ENCODE peak calls at places on chromosomes 4 and X, in five cellular contexts. B is HCT116, X is GM12878, T is SK-N-SH, F is HepG2. U is an unnamed sample.

GRCh38 chr4:152992491-152992890 is 56.4 kb downstream of the FHDC1 start:
- DNase-seq in B (no peak), X (no peak), T (no peak), F (no peak), U (no peak)

GRCh38 chr4:73308286-73308685 is 49.7 kb upstream of the ANKRD17 start:
- DNase-seq in B (no peak), X (no peak), T (no peak), F (peak; percentile 24), U (no peak)

GRCh38 chr4:30920043-30920442 is 199.9 kb downstream of the PCDH7 start:
- DNase-seq in B (peak; percentile 73), X (no peak), T (no peak), F (no peak), U (no peak)

GRCh38 chr4:165779950-165780670 is 92.9 kb upstream of the TLL1 start:
- DNase-seq in B (no peak), X (no peak), T (no peak), F (no peak), U (no peak)

GRCh38 chr4:12545845-12546244 is 938.3 kb downstream of the RAB28 start:
- DNase-seq in B (no peak), X (no peak), T (no peak), F (no peak), U (no peak)

GRCh38 chrX:63475200-63475599 is 124.1 kb upstream of the SPIN4 start:
- DNase-seq in B (peak; percentile 1), X (no peak), T (no peak), F (no peak), U (peak; percentile 2)

GRCh38 chr4:5865896-5866599 is 26.8 kb downstream of the CRMP1 start:
- DNase-seq in B (no peak), X (no peak), T (no peak), F (no peak), U (no peak)

GRCh38 chr4:71211748-71212147 is 127.1 kb upstream of the SLC4A4 start:
- DNase-seq in B (no peak), X (no peak), T (no peak), F (no peak), U (no peak)

GRCh38 chrX:112837531-112837930 is 3.1 kb downstream of the AMOT start:
- DNase-seq in B (no peak), X (no peak), T (no peak), F (no peak), U (no peak)

GRCh38 chr4:153471691-153472080 is 5.5 kb downstream of the TMEM131L start:
- DNase-seq in B (no peak), X (no peak), T (no peak), F (no peak), U (no peak)

GRCh38 chr4:119729815-119730643 is 101.4 kb upstream of the PDE5A start:
- DNase-seq in B (peak; percentile 15), X (no peak), T (peak; percentile 28), F (peak; percentile 68), U (no peak)

GRCh38 chr4:150683775-150684350 is 101.9 kb downstream of the MAB21L2 start:
- DNase-seq in B (no peak), X (no peak), T (no peak), F (no peak), U (no peak)

GRCh38 chr4:107689912-107690587 is 30.0 kb downstream of the PAPSS1 start:
- DNase-seq in B (peak; percentile 60), X (no peak), T (no peak), F (peak; percentile 14), U (no peak)

GRCh38 chr4:186249785-186250739 is 15.9 kb upstream of the F11 start:
- DNase-seq in B (no peak), X (no peak), T (no peak), F (no peak), U (no peak)

DNA sequence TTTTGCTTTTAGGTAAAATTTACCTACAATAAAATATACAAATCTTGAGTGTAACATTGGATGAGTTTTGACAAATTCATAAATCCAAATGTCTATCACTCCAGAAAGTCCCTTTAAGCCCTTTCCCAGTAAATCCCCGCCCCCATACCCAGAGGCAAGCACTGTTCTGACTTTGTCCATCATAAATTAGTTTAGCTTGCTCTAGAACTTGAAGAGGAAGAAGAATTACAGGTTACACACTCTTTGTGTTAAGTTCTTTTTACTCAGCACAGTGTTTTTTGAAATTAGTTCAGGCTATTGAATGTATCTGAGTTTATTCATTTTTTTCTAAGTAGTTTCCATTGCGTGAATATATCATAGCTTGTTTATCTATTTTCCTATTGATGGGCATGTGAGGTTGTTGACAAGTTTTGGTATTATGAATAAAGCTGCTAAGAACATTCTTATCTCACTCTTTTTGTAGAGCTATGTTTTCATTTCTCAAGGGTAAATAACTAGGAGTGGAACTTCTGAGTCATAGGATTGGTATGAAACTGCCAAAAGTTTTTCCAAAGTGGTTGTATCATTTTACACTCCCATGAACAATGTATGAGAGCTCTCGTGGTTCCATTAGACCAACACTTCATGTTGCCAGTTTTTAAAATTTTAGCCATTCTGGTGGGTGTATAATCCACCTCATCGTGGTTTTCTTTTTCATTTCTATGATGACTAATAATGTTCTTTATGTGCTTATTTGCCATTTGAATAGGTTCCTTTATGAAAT is 22.4 kb upstream of the HPSE start:
- DNase-seq in B (peak; percentile 48), X (no peak), T (no peak), F (peak; percentile 76), U (no peak)
- TF ChIP-seq ZBTB33 in B (no peak), X (no peak), T (no peak), F (no peak), U (no peak)

DNA sequence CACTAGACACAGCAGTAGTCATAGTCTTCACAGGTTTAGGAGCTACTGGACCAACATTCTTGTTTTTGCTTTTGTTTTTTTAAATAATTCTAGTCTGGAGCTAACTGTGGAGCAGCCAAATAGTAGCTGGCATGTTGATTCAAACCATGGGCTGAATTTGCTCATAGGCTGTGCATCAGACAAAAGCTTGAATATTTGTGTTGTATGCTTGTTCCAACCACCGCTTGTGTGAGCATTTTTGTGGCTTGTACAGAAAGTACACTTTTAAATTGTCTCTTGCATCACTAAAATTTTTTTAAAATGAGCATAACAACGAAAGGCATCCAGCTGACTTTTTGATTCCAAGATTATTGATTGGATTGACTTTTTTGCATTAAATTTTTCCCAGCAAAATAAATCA is 39.6 kb downstream of the CCNI start:
- DNase-seq in B (no peak), X (no peak), T (no peak), F (no peak), U (no peak)
- TF ChIP-seq ZBTB33 in B (no peak), X (no peak), T (no peak), F (no peak), U (no peak)

GRCh38 chr4:118171381-118171780 is 137.1 kb downstream of the NDST3 start:
- DNase-seq in B (no peak), X (no peak), T (no peak), F (no peak), U (no peak)
- TF ChIP-seq ZBTB33 in B (no peak), X (no peak), T (no peak), F (no peak), U (no peak)

GRCh38 chrX:17294561-17294960 is 80.4 kb upstream of the NHS start:
- DNase-seq in B (no peak), X (no peak), T (no peak), F (no peak), U (no peak)
- TF ChIP-seq ZBTB33 in B (no peak), X (no peak), T (no peak), F (no peak), U (no peak)

GRCh38 chrX:36650622-36651021 is 357.5 kb upstream of the FAM47C start:
- DNase-seq in B (no peak), X (no peak), T (no peak), F (no peak), U (no peak)
- TF ChIP-seq ZBTB33 in B (no peak), X (no peak), T (no peak), F (no peak), U (no peak)

GRCh38 chr4:90318208-90318607 is 191.0 kb downstream of the CCSER1 start:
- DNase-seq in B (peak; percentile 85), X (no peak), T (no peak), F (no peak), U (no peak)
- TF ChIP-seq ZBTB33 in B (no peak), X (no peak), T (no peak), F (no peak), U (no peak)